ENCODE peak calls at places on chromosomes 4 and X, in ten cellular contexts. N is Ammon's horn; M is GM12865; L is fibroblast of the aortic adventitia; I is OCI-M1; P is NCI-H524; H is renal cortical epithelial cell; K is NT2/D1; Y is activated naive CD8-positive, alpha-beta T cell treated with anti-CD3 and anti-CD28 coated beads, Interleukin-2, amount 50 U/mL, for 24 hours; R is cardiac fibroblast. V is an unnamed sample.
A peak's percentile ranks its signal among the peaks of the same experiment; 100 is the strongest.

GRCh38 chrX:39756086-39756883 is 341.5 kb downstream of the BCOR start:
- DNase-seq in N (no peak), M (no peak), L (no peak), I (no peak), P (no peak), H (no peak), K (no peak), Y (no peak), R (no peak), V (no peak)

GRCh38 chrX:71532078-71532752 is 689 bp upstream of the OGT start:
- DNase-seq in N (peak; percentile 21), M (peak; percentile 62), L (peak; percentile 56), I (peak; percentile 71), P (peak; percentile 60), H (peak; percentile 81), K (no peak), Y (peak; percentile 43), R (no peak), V (peak; percentile 73)

GRCh38 chrX:68532828-68533227 is 34.0 kb downstream of the YIPF6 start:
- DNase-seq in N (peak; percentile 3), M (no peak), L (no peak), I (no peak), P (no peak), H (no peak), K (no peak), Y (no peak), R (no peak), V (no peak)

GRCh38 chr4:98939892-98940298 is 11.0 kb upstream of the EIF4E start:
- DNase-seq in N (peak; percentile 53), M (peak; percentile 31), L (peak; percentile 88), I (peak; percentile 85), P (no peak), H (peak; percentile 74), K (no peak), Y (no peak), R (peak; percentile 85), V (peak; percentile 79)

GRCh38 chr4:120053916-120054315 is 12.7 kb downstream of the MAD2L1 start:
- DNase-seq in N (no peak), M (no peak), L (no peak), I (peak; percentile 22), P (no peak), H (no peak), K (no peak), Y (no peak), R (no peak), V (no peak)

GRCh38 chrX:30577362-30577961 is at the start of gene TASL:
- DNase-seq in N (peak; percentile 4), M (peak; percentile 92), L (no peak), I (peak; percentile 85), P (no peak), H (no peak), K (no peak), Y (peak; percentile 23), R (no peak), V (no peak)

GRCh38 chr4:73727685-73728084 is 12.7 kb upstream of the CXCL8 start:
- DNase-seq in N (no peak), M (peak; percentile 59), L (no peak), I (no peak), P (no peak), H (peak; percentile 75), K (no peak), Y (no peak), R (no peak), V (peak; percentile 72)

GRCh38 chr4:107647591-107647990 is 72.4 kb downstream of the PAPSS1 start:
- DNase-seq in N (no peak), M (no peak), L (no peak), I (no peak), P (no peak), H (no peak), K (no peak), Y (no peak), R (no peak), V (no peak)

GRCh38 chr4:7878323-7878722 is 61.3 kb downstream of the AFAP1 start:
- DNase-seq in N (no peak), M (no peak), L (no peak), I (no peak), P (no peak), H (no peak), K (no peak), Y (no peak), R (no peak), V (no peak)

GRCh38 chr4:15110120-15110571 is 107.9 kb downstream of the CPEB2 start:
- DNase-seq in N (no peak), M (no peak), L (no peak), I (no peak), P (no peak), H (peak; percentile 81), K (no peak), Y (no peak), R (no peak), V (no peak)

GRCh38 chr4:52298444-52298843 is 247.3 kb downstream of the SPATA18 start:
- DNase-seq in N (no peak), M (no peak), L (no peak), I (no peak), P (no peak), H (no peak), K (no peak), Y (no peak), R (no peak), V (no peak)

GRCh38 chrX:14913241-14913640 is 40.0 kb downstream of the MOSPD2 start:
- DNase-seq in N (no peak), M (no peak), L (peak; percentile 55), I (no peak), P (no peak), H (peak; percentile 68), K (no peak), Y (no peak), R (peak; percentile 15), V (peak; percentile 30)